ENCODE peak calls at places on chromosomes 2 and 18, in six cellular contexts. M is IMR-90; W is CD8-positive, alpha-beta T cell; I is mesendoderm; O is fibroblast of lung; E is aorta. N is an unnamed sample. For H3K4me1, the result is how much of the 10 kb centered on the place peaks cover.

GRCh38 chr2:43905388-43905803 is 66.6 kb downstream of the ABCG8 start:
- DNase-seq in I (no peak), O (peak), M (no peak), E (no peak), W (no peak), N (no peak)

GRCh38 chr2:240170354-240170735 is 29.9 kb upstream of the OTOS start:
- DNase-seq in I (no peak), M (peak), W (no peak), O (peak), E (peak), N (no peak)

GRCh38 chr2:133975676-133976428 is 278.0 kb upstream of the MGAT5 start:
- DNase-seq in O (no peak), M (peak), I (no peak), W (no peak), E (no peak), N (no peak)

GRCh38 chr2:108533832-108534576 is at the start of gene LIMS1:
- DNase-seq in E (peak), O (peak), W (peak), I (peak), M (peak), N (no peak)

GRCh38 chr2:28750316-28751101 is 1.1 kb upstream of the PPP1CB start:
- DNase-seq in M (peak), E (no peak), W (no peak), I (no peak), O (peak), N (no peak)

GRCh38 chr2:15941970-15942710 is 1.8 kb downstream of the MYCN start:
- DNase-seq in O (no peak), W (no peak), M (no peak), I (peak), E (no peak), N (no peak)

GRCh38 chr2:157804355-157804754 is 71.8 kb downstream of the ACVR1 start:
- DNase-seq in W (no peak), E (no peak), M (no peak), O (no peak), I (no peak), N (no peak)

GRCh38 chr2:106575955-106576354 is 88.8 kb downstream of the CD8B2 start:
- DNase-seq in W (no peak), E (peak), M (peak), O (peak), I (peak), N (no peak)

GRCh38 chr2:172713365-172713875 is 22.2 kb upstream of the RAPGEF4 start:
- DNase-seq in M (no peak), O (no peak), E (no peak), I (no peak), W (no peak), N (no peak)

GRCh38 chr2:111117666-111118454 is 2.9 kb upstream of the BCL2L11 start:
- DNase-seq in I (peak), O (peak), M (peak), E (peak), W (peak), N (no peak)

GRCh38 chr18:34322365-34323289 is 97.9 kb upstream of the NOL4 start:
- DNase-seq in I (peak), O (peak), E (peak), W (no peak), M (peak), N (peak)

GRCh38 chr18:2570772-2571199 is 519 bp downstream of the METTL4 start:
- DNase-seq in O (peak), M (peak), E (peak), W (peak), I (peak), N (no peak)

GRCh38 chr2:224570328-224570993 is 14.7 kb downstream of the CUL3 start:
- DNase-seq in E (no peak), W (no peak), O (peak), M (peak), I (no peak), N (no peak)

GRCh38 chr2:26772064-26773001 is 8.2 kb downstream of the SLC35F6 start:
- DNase-seq in E (peak), M (peak), W (peak), I (no peak), O (peak), N (no peak)

GRCh38 chr2:207501797-207502196 is 28.0 kb upstream of the CREB1 start:
- DNase-seq in W (no peak), O (no peak), M (no peak), E (peak), I (no peak), N (no peak)

GRCh38 chr2:99608092-99608491 is 118.3 kb upstream of the REV1 start:
- DNase-seq in O (no peak), M (no peak), E (no peak), I (peak), W (no peak), N (no peak)

GRCh38 chr18:74064510-74064909 is 83.1 kb downstream of the FBXO15 start:
- DNase-seq in W (no peak), O (no peak), I (no peak), M (peak), E (no peak), N (no peak)

GRCh38 chr18:78526923-78527775 is 452.5 kb upstream of the SALL3 start:
- DNase-seq in O (no peak), E (no peak), M (no peak), I (no peak), W (no peak), N (no peak)

GRCh38 chr2:236670235-236670620 is 100.6 kb downstream of the ACKR3 start:
- DNase-seq in E (no peak), W (no peak), I (no peak), O (no peak), M (no peak), N (no peak)

GRCh38 chr2:168962636-168963035 is 61.5 kb downstream of the G6PC2 start:
- DNase-seq in O (peak), E (no peak), W (no peak), M (no peak), I (no peak), N (no peak)

GRCh38 chr2:114769991-114770390 is 327.6 kb downstream of the DPP10 start:
- DNase-seq in E (no peak), M (no peak), I (no peak), O (no peak), W (no peak), N (no peak)

GRCh38 chr2:118672571-118673158 is 174.8 kb downstream of the EN1 start:
- DNase-seq in O (peak), W (no peak), E (no peak), I (no peak), M (no peak), N (no peak)

GRCh38 chr2:190451561-190452176 is 43.5 kb downstream of the MFSD6 start:
- DNase-seq in I (no peak), O (peak), E (no peak), M (peak), W (no peak), N (no peak)

GRCh38 chr2:222888716-222889115 is 27.9 kb downstream of the ACSL3 start:
- DNase-seq in O (no peak), I (no peak), E (no peak), W (no peak), M (no peak), N (no peak)
- H3K4me1 ChIP-seq in O (under half), I (under half), E (under half), W (under half), M (under half), N (under half)

GRCh38 chr2:237955640-237956401 is 11.0 kb upstream of the UBE2F start:
- DNase-seq in I (no peak), M (no peak), E (no peak), O (peak), W (no peak), N (no peak)
- H3K4me3 ChIP-seq in I (peak), M (peak), E (peak), O (no peak), W (no peak), N (peak)

GRCh38 chr2:235011607-235011928 is 59.8 kb downstream of the SH3BP4 start:
- DNase-seq in I (peak), E (no peak), O (no peak), M (no peak), W (no peak), N (no peak)

GRCh38 chr2:235018838-235019237 is 67.0 kb downstream of the SH3BP4 start:
- DNase-seq in I (no peak), W (no peak), O (no peak), E (no peak), M (no peak), N (no peak)

GRCh38 chr2:235011929-235012631 is 60.3 kb downstream of the SH3BP4 start:
- DNase-seq in I (no peak), O (no peak), M (no peak), E (no peak), W (no peak), N (no peak)

GRCh38 chr2:235021752-235022151 is 69.9 kb downstream of the SH3BP4 start:
- DNase-seq in I (no peak), O (peak), M (peak), W (no peak), E (no peak), N (no peak)

GRCh38 chr2:235017441-235017840 is 65.6 kb downstream of the SH3BP4 start:
- DNase-seq in M (no peak), I (no peak), E (no peak), O (no peak), W (no peak), N (no peak)
- H3K27ac ChIP-seq in M (no peak), I (no peak), E (no peak), O (no peak), W (no peak), N (no peak)

GRCh38 chr2:8515864-8516533 is 165.9 kb upstream of the ID2 start:
- DNase-seq in I (no peak), W (no peak), E (no peak), O (no peak), M (no peak), N (no peak)
- H3K4me1 ChIP-seq in I (under half), W (half or more), E (under half), O (under half), M (under half), N (under half)

DNA sequence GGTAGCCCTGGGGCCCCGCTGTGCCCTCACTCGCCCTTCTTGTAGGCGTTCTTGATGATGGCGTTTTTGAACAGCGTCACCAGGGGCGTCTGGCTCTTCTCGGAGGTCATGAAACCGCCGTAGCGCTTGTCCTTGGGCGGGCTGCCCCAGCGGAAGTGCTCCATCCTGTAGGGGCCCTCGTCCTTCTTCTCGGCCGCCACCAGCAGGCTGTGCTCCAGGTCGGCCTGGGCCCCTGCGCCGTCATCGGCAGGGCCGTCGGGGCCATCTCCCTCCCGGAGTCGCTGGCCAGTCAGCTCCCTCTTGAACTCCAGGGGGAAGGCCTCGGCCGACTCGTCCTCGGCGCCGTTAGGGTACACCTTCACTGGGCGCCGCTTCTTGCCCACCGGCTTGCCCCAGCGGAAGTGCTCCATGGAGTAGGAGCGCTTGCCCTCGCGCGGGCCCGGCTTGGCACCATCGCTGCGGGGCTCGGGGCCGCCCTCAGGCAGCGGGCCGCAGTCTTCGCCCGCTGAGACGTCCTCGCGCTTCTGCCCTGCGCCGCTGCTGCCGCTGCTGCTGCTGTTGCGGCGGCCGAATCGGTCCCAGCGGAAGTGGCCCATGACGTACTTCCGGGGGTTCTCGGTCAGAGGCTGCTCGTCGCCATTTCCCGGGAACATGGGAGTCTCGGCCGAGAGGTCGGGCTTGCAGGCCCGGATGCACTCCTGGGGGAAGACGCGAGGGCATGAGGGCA is 7.2 kb downstream of the POMC start:
- DNase-seq in W (peak), O (peak), I (peak), M (peak), E (peak), N (no peak)
- H3K4me3 ChIP-seq in W (peak), O (no peak), I (no peak), M (no peak), E (peak), N (peak)

GRCh38 chr2:189254268-189254883 is 74.8 kb upstream of the COL5A2 start:
- DNase-seq in E (peak), O (peak), I (peak), M (peak), W (no peak), N (no peak)

GRCh38 chr2:189253841-189254240 is 74.3 kb upstream of the COL5A2 start:
- DNase-seq in E (no peak), W (no peak), I (peak), M (no peak), O (peak), N (no peak)

GRCh38 chr2:189249901-189250300 is 70.3 kb upstream of the COL5A2 start:
- DNase-seq in O (peak), I (no peak), M (no peak), E (no peak), W (no peak), N (no peak)

GRCh38 chr2:189255711-189256110 is 76.2 kb upstream of the COL5A2 start:
- DNase-seq in W (no peak), O (no peak), E (no peak), I (no peak), M (no peak), N (no peak)

DNA sequence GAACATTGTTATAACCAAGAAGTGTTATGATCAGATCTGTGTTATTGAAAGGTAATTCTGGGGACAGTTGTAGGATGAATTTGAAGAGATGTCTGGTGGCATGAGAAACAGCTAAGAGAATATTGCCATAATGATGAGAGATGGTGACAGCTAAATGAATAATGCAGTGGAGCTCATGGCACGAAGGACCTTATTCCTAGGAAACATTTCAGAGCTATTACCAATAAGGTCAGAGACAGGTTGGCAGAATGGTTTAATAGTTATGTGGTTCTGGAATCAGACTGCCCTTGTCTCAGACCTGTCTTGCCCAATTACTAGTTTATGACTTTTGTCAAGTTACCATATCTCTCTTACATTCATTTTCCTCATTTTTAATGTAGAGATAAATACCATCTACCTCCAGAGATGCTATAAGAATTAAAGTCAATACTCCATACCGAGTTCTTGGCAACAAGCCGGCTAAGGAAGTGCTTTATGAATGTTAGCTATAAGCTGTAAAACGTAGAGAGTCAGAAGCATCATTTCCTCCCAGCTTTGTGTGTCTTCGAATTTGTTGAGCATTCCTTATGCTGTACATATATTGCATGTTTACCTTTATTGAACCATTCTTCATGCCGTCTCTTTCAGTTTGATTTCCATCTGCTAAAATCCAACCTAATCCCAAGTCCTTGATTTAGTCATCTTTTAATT is 73.6 kb upstream of the COL5A2 start:
- DNase-seq in O (no peak), M (no peak), I (no peak), E (no peak), W (no peak), N (no peak)
- H3K27ac ChIP-seq in O (peak), M (no peak), I (no peak), E (no peak), W (no peak), N (no peak)